ENCODE peak calls at places on chromosomes 16 and 17, in five cellular contexts. L, S, T, B and D are unnamed samples.

GRCh38 chr17:378068-378467 is 25.5 kb upstream of the RPH3AL start:
- DNase-seq in S (no peak), B (no peak), L (no peak), T (no peak), D (no peak)

GRCh38 chr17:32551186-32551955 is 64.6 kb downstream of the CDK5R1 start:
- DNase-seq in T (no peak), S (peak; percentile 50), B (peak; percentile 80), L (no peak), D (no peak)

GRCh38 chr16:79417465-79418093 is 183.0 kb downstream of the MAF start:
- DNase-seq in S (no peak), B (no peak), T (no peak), L (no peak), D (no peak)

GRCh38 chr17:36131436-36131835 is 27.8 kb downstream of the CCL4 start:
- DNase-seq in B (no peak), S (no peak), T (no peak), L (no peak), D (no peak)

GRCh38 chr17:33124871-33125551 is 133.4 kb downstream of the SPACA3 start:
- DNase-seq in B (no peak), T (no peak), S (no peak), L (no peak), D (no peak)

GRCh38 chr16:8568231-8568617 is 22.1 kb downstream of the TMEM114 start:
- DNase-seq in B (no peak), L (no peak), T (no peak), S (peak; percentile 4), D (no peak)

GRCh38 chr17:27609606-27610303 is 21.2 kb upstream of the LGALS9 start:
- DNase-seq in L (no peak), B (peak; percentile 50), S (peak; percentile 27), T (no peak), D (no peak)

GRCh38 chr16:80743772-80744171 is 60.6 kb downstream of the CDYL2 start:
- DNase-seq in B (no peak), L (no peak), S (peak; percentile 2), T (no peak), D (no peak)

GRCh38 chr17:62905233-62905632 is 60.8 kb upstream of the TANC2 start:
- DNase-seq in L (no peak), S (no peak), B (no peak), T (no peak), D (no peak)

GRCh38 chr17:77400445-77400870 is 259.7 kb downstream of the SEC14L1 start:
- DNase-seq in B (peak; percentile 65), T (no peak), L (no peak), S (no peak), D (no peak)

GRCh38 chr17:33519692-33520091 is 226.6 kb upstream of the ASIC2 start:
- DNase-seq in L (no peak), T (no peak), S (no peak), B (no peak), D (no peak)

GRCh38 chr16:19127205-19127604 is 13.4 kb downstream of the ITPRIPL2 start:
- DNase-seq in B (peak; percentile 80), S (no peak), T (no peak), L (no peak), D (no peak)

GRCh38 chr17:67013891-67014290 is 30.5 kb upstream of the CACNG1 start:
- DNase-seq in S (no peak), T (no peak), L (no peak), B (no peak), D (no peak)

GRCh38 chr16:23124315-23124714 is 24.9 kb downstream of the USP31 start:
- DNase-seq in B (no peak), T (no peak), S (peak; percentile 83), L (no peak), D (no peak)

GRCh38 chr17:74918906-74919305 is 4.1 kb downstream of the USH1G start:
- DNase-seq in T (no peak), S (no peak), L (no peak), B (no peak), D (no peak)

GRCh38 chr17:153851-154250 is 16.5 kb downstream of the SCGB1C2 start:
- DNase-seq in S (no peak), T (no peak), L (no peak), B (no peak), D (no peak)

GRCh38 chr17:79576333-79576732 is 34.5 kb downstream of the RBFOX3 start:
- DNase-seq in T (no peak), L (no peak), B (no peak), S (no peak), D (no peak)

GRCh38 chr16:57955572-57955971 is 15.4 kb downstream of the CNGB1 start:
- DNase-seq in T (no peak), S (no peak), L (no peak), B (no peak), D (no peak)

GRCh38 chr17:3698139-3698538 is 2.2 kb upstream of the P2RX5 start:
- DNase-seq in L (no peak), B (no peak), S (no peak), T (no peak), D (no peak)

GRCh38 chr17:21210411-21211076 is 3.4 kb downstream of the TMEM11 start:
- DNase-seq in B (no peak), T (no peak), L (no peak), S (no peak), D (no peak)

GRCh38 chr16:15434425-15435215 is at the start of gene BMERB1:
- DNase-seq in L (peak; percentile 90), S (peak; percentile 71), T (peak; percentile 12), B (peak; percentile 34), D (peak; percentile 86)

GRCh38 chr17:62792122-62792800 is 15.9 kb downstream of the MARCHF10 start:
- DNase-seq in L (peak; percentile 42), T (peak; percentile 61), B (no peak), S (peak; percentile 100), D (no peak)

DNA sequence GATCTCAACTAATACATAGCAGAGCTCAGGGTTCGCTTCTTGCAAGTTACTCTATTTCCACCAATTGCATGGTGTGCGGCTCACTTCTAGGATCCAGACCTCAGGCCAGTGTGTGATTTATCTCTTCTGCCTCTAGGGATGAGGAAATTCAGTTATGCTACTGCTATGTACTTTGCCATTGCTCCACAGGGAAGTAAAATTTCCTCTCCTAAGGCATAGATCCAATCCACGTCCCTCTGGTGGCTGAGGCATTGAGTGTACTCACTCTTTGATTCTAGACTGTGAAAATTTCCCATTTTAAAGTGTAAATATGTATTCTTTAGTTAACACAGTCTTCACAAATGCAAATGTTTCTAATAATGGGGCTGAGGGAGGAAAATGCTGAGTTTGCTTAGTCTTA is 214.1 kb downstream of the HS3ST3B1 start:
- DNase-seq in S (no peak), T (no peak), B (no peak), L (no peak), D (no peak)
- TF ChIP-seq CTCF in S (no peak), T (no peak), B (no peak), L (no peak), D (no peak)

GRCh38 chr17:44102845-44103622 is 20.4 kb downstream of the HDAC5 start:
- DNase-seq in B (no peak), L (no peak), S (no peak), T (no peak), D (no peak)

GRCh38 chr17:44108440-44109311 is 14.8 kb downstream of the HDAC5 start:
- DNase-seq in S (peak; percentile 98), T (no peak), L (peak; percentile 98), B (no peak), D (peak; percentile 66)

GRCh38 chr17:44105483-44105882 is 18.0 kb downstream of the HDAC5 start:
- DNase-seq in L (no peak), S (no peak), B (no peak), T (no peak), D (no peak)

GRCh38 chr17:44106801-44107200 is 16.6 kb downstream of the HDAC5 start:
- DNase-seq in S (no peak), L (no peak), B (no peak), T (no peak), D (no peak)

DNA sequence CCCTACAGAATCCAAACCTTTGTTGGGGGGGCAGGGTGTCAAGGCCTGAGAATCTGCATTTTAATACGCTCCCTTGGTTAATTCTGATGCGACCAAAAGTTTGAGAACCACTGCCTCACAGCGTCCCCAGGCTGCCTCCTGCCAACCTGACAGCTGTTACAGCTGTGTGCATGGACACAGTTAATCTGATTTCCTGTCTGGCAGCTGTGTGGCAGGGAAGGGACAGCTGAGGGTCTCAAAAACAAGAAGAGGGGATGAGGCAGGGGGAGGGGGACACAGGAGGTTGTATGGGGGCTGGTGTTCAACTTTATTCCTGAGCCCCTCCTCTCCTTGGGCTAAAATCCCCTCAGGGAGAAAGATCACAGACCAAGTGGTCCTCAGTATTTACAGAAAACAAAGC is 17.5 kb downstream of the HDAC5 start:
- DNase-seq in T (no peak), L (no peak), B (no peak), S (no peak), D (no peak)
- H3K4me3 ChIP-seq in T (no peak overlapping the region), L (no peak overlapping the region), B (no peak overlapping the region), S (no peak overlapping the region), D (no peak overlapping the region)

GRCh38 chr17:47465165-47465564 is 65.7 kb upstream of the NPEPPS start:
- DNase-seq in B (no peak), S (no peak), L (no peak), T (no peak), D (no peak)

DNA sequence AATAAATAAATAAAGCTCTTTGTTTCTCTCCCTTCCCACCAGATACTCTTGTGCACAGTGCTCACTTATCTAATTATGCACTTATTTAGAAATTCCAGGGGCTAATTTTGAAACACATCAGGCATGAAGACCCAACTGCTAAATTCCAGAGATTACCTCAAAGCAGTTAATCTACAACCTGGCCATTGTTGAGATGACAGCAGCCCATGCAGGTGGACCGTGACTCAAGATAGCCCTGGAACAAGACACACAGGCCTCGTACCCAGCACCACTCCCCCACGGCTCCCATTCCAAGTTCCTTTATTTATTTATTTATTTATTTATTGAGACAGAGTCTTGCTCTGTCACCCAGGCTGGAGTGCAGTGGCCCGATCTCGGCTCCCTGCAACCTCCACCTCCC is 60.1 kb upstream of the NPEPPS start:
- DNase-seq in B (no peak), T (no peak), L (no peak), S (no peak), D (no peak)
- TF ChIP-seq CTCF in B (no peak), T (no peak), L (no peak), S (no peak), D (no peak)

GRCh38 chr16:69089091-69089912 is 16.2 kb upstream of the HAS3 start:
- DNase-seq in S (peak; percentile 53), L (no peak), B (peak; percentile 82), T (no peak), D (no peak)
- H3K4me3 ChIP-seq in S (no peak overlapping the region), L (no peak overlapping the region), B (no peak overlapping the region), T (no peak overlapping the region), D (no peak overlapping the region)

GRCh38 chr16:716250-716607 is 1.3 kb downstream of the METRN start:
- DNase-seq in L (no peak), T (no peak), S (no peak), B (no peak), D (peak; percentile 78)

GRCh38 chr16:714558-715447 is at the start of gene METRN:
- DNase-seq in T (no peak), B (peak; percentile 88), L (peak; percentile 95), S (peak; percentile 78), D (peak; percentile 94)

GRCh38 chr16:716768-717325 is 1.9 kb downstream of the METRN start:
- DNase-seq in T (no peak), L (no peak), B (no peak), S (no peak), D (no peak)

GRCh38 chr16:714079-714478 is 839 bp upstream of the METRN start:
- DNase-seq in S (no peak), T (no peak), B (no peak), L (no peak), D (no peak)

GRCh38 chr16:715448-716249 is 731 bp downstream of the METRN start:
- DNase-seq in L (no peak), S (no peak), T (no peak), B (no peak), D (no peak)
- TF ChIP-seq CTCF in L (no peak), S (peak; percentile 38), T (no peak), B (peak; percentile 9), D (no peak)